ENCODE peak calls at places on chromosomes 6 and 20, in ten cellular contexts. F is activated CD4-positive, alpha-beta T cell treated with anti-CD3 and anti-CD28 coated beads, Interleukin-2, amount 50 U/mL, for 4 hours; D is omental fat pad; M is G401; K is NCI-H187; N is spleen; W is AML-193; B is mammary epithelial cell; S is AG20443; H is activated naive CD4-positive, alpha-beta T cell treated with anti-CD3 and anti-CD28 coated beads for 36 hours. X is an unnamed sample.

GRCh38 chr6:160101262-160102205 is 20.1 kb upstream of the SLC22A1 start:
- DNase-seq in F (no peak), D (no peak), M (no peak), K (no peak), N (peak), W (no peak), B (no peak), S (no peak), H (no peak), X (peak)

GRCh38 chr20:34643919-34644318 is 33.0 kb downstream of the PIGU start:
- DNase-seq in F (no peak), D (no peak), M (no peak), K (no peak), N (no peak), W (peak), B (peak), S (peak), H (no peak), X (peak)

GRCh38 chr6:32457054-32457453 is 17.4 kb downstream of the HLA-DRA start:
- DNase-seq in F (no peak), D (no peak), M (no peak), K (no peak), N (no peak), W (no peak), B (no peak), S (no peak), H (no peak), X (no peak)

GRCh38 chr6:155630085-155630484 is 174.4 kb upstream of the NOX3 start:
- DNase-seq in F (no peak), D (no peak), M (no peak), K (no peak), N (no peak), W (no peak), B (no peak), S (no peak), H (no peak), X (no peak)

GRCh38 chr6:13081189-13081563 is 247.2 kb downstream of the TBC1D7 start:
- DNase-seq in F (no peak), D (no peak), M (no peak), K (no peak), N (no peak), W (no peak), B (no peak), S (no peak), H (no peak), X (no peak)

GRCh38 chr6:105108631-105109262 is 71.1 kb downstream of the POPDC3 start:
- DNase-seq in F (no peak), D (no peak), M (no peak), K (no peak), N (no peak), W (no peak), B (no peak), S (no peak), H (no peak), X (no peak)

GRCh38 chr6:29696147-29697129 is 15.5 kb upstream of the ZFP57 start:
- DNase-seq in F (no peak), D (no peak), M (no peak), K (no peak), N (no peak), W (no peak), B (peak), S (peak), H (no peak), X (no peak)

GRCh38 chr6:142313284-142313683 is 11.5 kb downstream of the ADGRG6 start:
- DNase-seq in F (no peak), D (no peak), M (no peak), K (no peak), N (no peak), W (no peak), B (peak), S (peak), H (no peak), X (peak)

GRCh38 chr20:56932575-56933330 is 303.6 kb downstream of the TFAP2C start:
- DNase-seq in F (no peak), D (no peak), M (no peak), K (no peak), N (no peak), W (no peak), B (no peak), S (no peak), H (no peak), X (no peak)

GRCh38 chr6:132491303-132491702 is 21.6 kb downstream of the STX7 start:
- DNase-seq in F (no peak), D (peak), M (no peak), K (no peak), N (no peak), W (no peak), B (no peak), S (peak), H (peak), X (peak)

GRCh38 chr20:25282034-25282781 is 34.3 kb downstream of the PYGB start:
- DNase-seq in F (no peak), D (peak), M (no peak), K (no peak), N (peak), W (no peak), B (no peak), S (no peak), H (no peak), X (no peak)

GRCh38 chr6:104623052-104623690 is 236.5 kb downstream of the HACE1 start:
- DNase-seq in F (no peak), D (no peak), M (no peak), K (no peak), N (no peak), W (peak), B (no peak), S (peak), H (peak), X (no peak)

GRCh38 chr20:753897-754635 is 14.2 kb downstream of the SLC52A3 start:
- DNase-seq in F (no peak), D (no peak), M (no peak), K (no peak), N (peak), W (no peak), B (no peak), S (no peak), H (no peak), X (no peak)

GRCh38 chr6:137866200-137866913 is 702 bp upstream of the TNFAIP3 start:
- DNase-seq in F (no peak), D (no peak), M (peak), K (no peak), N (peak), W (no peak), B (peak), S (peak), H (peak), X (no peak)

GRCh38 chr6:36885461-36886401 is at the start of gene C6orf89:
- DNase-seq in F (peak), D (peak), M (peak), K (peak), N (peak), W (peak), B (peak), S (peak), H (peak), X (peak)

GRCh38 chr20:1830240-1830639 is 65.0 kb upstream of the SIRPA start:
- DNase-seq in F (no peak), D (no peak), M (no peak), K (no peak), N (no peak), W (no peak), B (peak), S (peak), H (no peak), X (peak)